ENCODE peak calls at places on chromosomes 5 and 9, in eight cellular contexts. E is ovary, A is heart right ventricle, N is right atrium auricular region, T is AG04450, M is fibroblast of villous mesenchyme, J is HFF-Myc, B is brain microvascular endothelial cell. Y is an unnamed sample.

GRCh38 chr9:126531035-126531571 is 82.6 kb upstream of the LMX1B start:
- DNase-seq in T (no peak), M (no peak), N (no peak), B (no peak), A (no peak), J (no peak), E (no peak), Y (no peak)

GRCh38 chr5:32439086-32439642 is 5.4 kb downstream of the ZFR start:
- DNase-seq in T (no peak), N (no peak), B (no peak), A (no peak), E (no peak), J (no peak), M (no peak), Y (no peak)

GRCh38 chr5:27472000-27472763 is 433.8 kb upstream of the CDH9 start:
- DNase-seq in M (peak; percentile 39), B (peak; percentile 4), J (peak; percentile 70), A (no peak), E (no peak), T (no peak), N (no peak), Y (peak; percentile 34)

GRCh38 chr9:123300554-123300953 is 32.2 kb upstream of the STRBP start:
- DNase-seq in N (no peak), B (no peak), T (no peak), J (no peak), A (no peak), M (no peak), E (no peak), Y (no peak)

GRCh38 chr5:177427919-177428573 is 1.6 kb downstream of the GRK6 start:
- DNase-seq in N (no peak), J (no peak), A (peak; percentile 5), T (no peak), M (no peak), E (no peak), B (no peak), Y (no peak)

GRCh38 chr5:115869256-115869655 is 27.5 kb downstream of the AP3S1 start:
- DNase-seq in A (no peak), T (no peak), B (no peak), N (no peak), M (peak; percentile 35), J (no peak), E (no peak), Y (peak; percentile 43)

GRCh38 chr5:2519153-2519552 is 232.3 kb downstream of the IRX2 start:
- DNase-seq in E (no peak), M (no peak), T (no peak), A (no peak), B (no peak), N (peak; percentile 48), J (no peak), Y (no peak)

GRCh38 chr5:172558076-172558990 is 82.7 kb upstream of the NEURL1B start:
- DNase-seq in M (no peak), J (no peak), N (no peak), E (no peak), A (no peak), B (no peak), T (no peak), Y (no peak)

GRCh38 chr9:104872959-104873850 is 54.8 kb downstream of the ABCA1 start:
- DNase-seq in M (peak; percentile 93), A (peak; percentile 21), N (peak; percentile 67), B (peak; percentile 99), J (peak; percentile 69), T (peak; percentile 68), E (peak; percentile 60), Y (peak; percentile 95)

GRCh38 chr9:126491256-126491879 is 122.4 kb upstream of the LMX1B start:
- DNase-seq in B (peak; percentile 41), N (no peak), E (peak; percentile 65), T (peak; percentile 33), J (peak; percentile 56), A (peak; percentile 55), M (peak; percentile 71), Y (peak; percentile 83)

GRCh38 chr5:107635276-107635675 is 35.5 kb downstream of the EFNA5 start:
- DNase-seq in N (no peak), T (no peak), M (no peak), E (no peak), J (no peak), B (no peak), A (no peak), Y (no peak)
- H3K4me3 ChIP-seq in N (no peak overlapping the region), T (no peak overlapping the region), M (no peak overlapping the region), E (no peak overlapping the region), J (no peak overlapping the region), B (no peak overlapping the region), A (no peak overlapping the region), Y (no peak overlapping the region)

GRCh38 chr9:90600029-90600428 is 42.6 kb downstream of the DIRAS2 start:
- DNase-seq in A (no peak), J (no peak), B (no peak), E (no peak), N (no peak), T (no peak), M (no peak), Y (no peak)
- TF ChIP-seq CTCF in A (no peak), J (no peak), B (no peak), E (no peak), N (no peak), T (no peak), M (no peak), Y (no peak)

GRCh38 chr5:45335978-45336377 is 360.2 kb downstream of the HCN1 start:
- DNase-seq in T (no peak), J (no peak), A (peak; percentile 4), M (no peak), N (no peak), B (no peak), E (no peak), Y (no peak)
- H3K4me3 ChIP-seq in T (no peak overlapping the region), J (no peak overlapping the region), A (no peak overlapping the region), M (no peak overlapping the region), N (no peak overlapping the region), B (no peak overlapping the region), E (no peak overlapping the region), Y (no peak overlapping the region)

GRCh38 chr9:21137020-21137419 is 4.6 kb downstream of the IFNW1 start:
- DNase-seq in N (no peak), E (no peak), J (no peak), T (no peak), M (no peak), A (no peak), B (no peak), Y (no peak)

GRCh38 chr9:21135736-21136135 is 5.9 kb downstream of the IFNW1 start:
- DNase-seq in M (no peak), T (no peak), B (no peak), E (no peak), A (no peak), N (no peak), J (no peak), Y (no peak)

GRCh38 chr9:21144620-21145019 is 3.0 kb upstream of the IFNW1 start:
- DNase-seq in J (no peak), B (no peak), E (no peak), A (no peak), M (no peak), N (no peak), T (no peak), Y (no peak)

GRCh38 chr9:21141427-21141882 is at the start of gene IFNW1:
- DNase-seq in N (no peak), E (no peak), T (no peak), A (no peak), J (peak; percentile 27), M (peak; percentile 47), B (no peak), Y (no peak)
- TF ChIP-seq CTCF in N (no peak), E (no peak), T (peak; percentile 10), A (no peak), J (peak; percentile 51), M (peak; percentile 21), B (peak; percentile 56), Y (peak; percentile 33)

DNA sequence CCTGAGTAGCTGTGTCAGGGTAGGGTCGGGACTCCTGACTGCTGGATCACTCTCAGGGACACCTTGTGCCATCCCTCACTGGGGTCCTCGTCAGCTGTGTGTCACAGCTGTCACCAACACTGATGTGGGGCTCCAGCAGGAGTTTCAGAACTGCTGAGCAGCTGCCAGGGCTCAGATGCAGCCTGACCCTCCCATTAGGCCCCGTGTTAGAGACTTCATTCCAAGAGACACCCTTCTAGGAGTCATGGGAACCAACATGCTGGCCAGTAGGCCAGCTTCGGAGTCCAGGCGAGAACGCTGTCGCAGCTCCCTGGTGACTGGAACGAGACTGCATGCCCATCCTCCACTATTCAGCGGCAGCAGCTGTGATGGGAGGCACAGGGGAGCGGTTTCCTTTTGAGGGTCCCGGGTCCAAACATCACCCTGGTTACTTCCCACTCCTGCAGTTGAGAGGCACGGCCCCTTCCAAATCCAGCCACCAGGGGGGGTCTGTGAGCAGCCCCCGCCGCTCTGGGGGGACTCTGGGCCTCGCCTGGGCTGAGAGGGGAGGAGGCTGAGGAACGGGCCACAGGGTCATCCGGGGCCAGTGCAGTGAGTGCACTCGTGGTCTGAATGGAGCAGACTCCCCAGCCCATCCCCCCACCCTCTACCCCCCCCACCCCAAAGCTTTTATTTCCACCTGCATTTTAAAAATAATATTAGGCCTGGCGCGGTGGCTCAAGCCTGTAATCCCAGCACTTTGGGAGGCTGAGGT is 12.6 kb upstream of the TCF7 start:
- DNase-seq in T (no peak), M (no peak), N (no peak), B (no peak), A (peak; percentile 46), J (no peak), E (peak; percentile 44), Y (peak; percentile 20)
- H3K4me3 ChIP-seq in T (no peak overlapping the region), M (no peak overlapping the region), N (no peak overlapping the region), B (no peak overlapping the region), A (no peak overlapping the region), J (no peak overlapping the region), E (no peak overlapping the region), Y (no peak overlapping the region)

DNA sequence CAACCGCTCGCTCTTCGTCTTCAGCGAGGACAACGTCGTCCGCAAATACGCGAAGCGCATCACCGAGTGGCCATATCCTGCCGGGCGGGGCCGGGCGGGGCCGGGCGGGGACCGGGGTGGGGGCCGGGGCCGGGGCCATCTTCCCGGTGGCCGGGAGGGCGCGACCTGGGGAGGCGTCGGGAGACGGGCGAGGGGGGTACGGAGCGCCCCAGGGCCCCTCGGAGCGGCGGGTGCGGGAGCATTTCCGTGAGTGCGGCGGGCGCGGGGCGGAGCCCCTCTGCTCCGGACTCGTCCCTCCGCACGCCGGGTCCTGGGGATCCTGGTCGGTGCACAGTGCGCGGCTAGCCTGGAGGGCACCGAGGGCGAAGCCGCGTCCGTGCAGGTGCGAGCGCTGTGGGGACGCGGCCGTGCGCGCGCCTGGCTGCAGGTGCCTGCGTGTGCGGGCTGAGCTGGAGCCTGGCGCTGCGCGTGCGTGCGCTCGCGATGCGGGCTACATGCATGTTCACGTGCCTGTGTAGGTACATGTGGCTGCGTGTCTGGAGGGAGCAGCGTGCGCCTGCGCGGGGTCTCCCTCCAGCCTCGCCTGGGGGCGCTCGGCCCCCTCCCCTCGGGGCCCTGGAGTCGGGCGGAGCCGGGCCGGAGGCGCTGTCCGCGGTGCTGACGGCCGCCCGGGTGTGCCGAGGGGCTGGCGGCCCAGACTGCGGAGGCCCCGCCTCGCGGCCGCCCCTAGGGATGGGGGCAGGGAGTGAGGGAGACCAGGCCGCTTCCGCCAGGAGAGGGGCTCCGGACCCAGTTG is 762 bp downstream of the CACNA1B start:
- DNase-seq in B (peak; percentile 3), M (peak; percentile 10), J (no peak), T (no peak), E (no peak), N (no peak), A (peak; percentile 12), Y (peak; percentile 25)
- TF ChIP-seq CTCF in B (no peak), M (no peak), J (no peak), T (no peak), E (no peak), N (peak; percentile 38), A (no peak), Y (no peak)

Y was measured in choroid plexus epithelial cell.